ENCODE peak calls at places on chromosomes 1 and 21, in five cellular contexts. D is central memory CD4-positive, alpha-beta T cell; O is heart right ventricle; A is GM03348; M is NCI-H1105. W is an unnamed sample.

GRCh38 chr1:42176902-42177519 is 12.5 kb upstream of the GUCA2A start:
- DNase-seq in D (peak), O (no peak), A (peak), M (peak), W (peak)

GRCh38 chr1:151193856-151194255 is 3.9 kb upstream of the VPS72 start:
- DNase-seq in D (no peak), O (no peak), A (no peak), M (no peak), W (no peak)

GRCh38 chr1:17553970-17554369 is 14.5 kb downstream of the ARHGEF10L start:
- DNase-seq in D (no peak), O (no peak), A (peak), M (no peak), W (no peak)

GRCh38 chr1:181062800-181063428 is 25.6 kb upstream of the IER5 start:
- DNase-seq in D (peak), O (no peak), A (peak), M (no peak), W (no peak)

GRCh38 chr1:100219879-100220278 is 29.8 kb downstream of the DBT start:
- DNase-seq in D (no peak), O (no peak), A (no peak), M (no peak), W (no peak)

GRCh38 chr1:189500777-189501176 is 976.9 kb downstream of the BRINP3 start:
- DNase-seq in D (no peak), O (no peak), A (no peak), M (no peak), W (no peak)

GRCh38 chr1:180249725-180250498 is 19.8 kb downstream of the LHX4 start:
- DNase-seq in D (no peak), O (no peak), A (no peak), M (no peak), W (no peak)

GRCh38 chr21:30769724-30770431 is 14.7 kb upstream of the KRTAP21-1 start:
- DNase-seq in D (no peak), O (no peak), A (no peak), M (no peak), W (no peak)

GRCh38 chr1:219837274-219837993 is 90.9 kb downstream of the SLC30A10 start:
- DNase-seq in D (no peak), O (no peak), A (peak), M (peak), W (peak)

GRCh38 chr1:184524248-184524647 is 137.4 kb downstream of the C1orf21 start:
- DNase-seq in D (no peak), O (no peak), A (no peak), M (no peak), W (no peak)

GRCh38 chr21:44053567-44053966 is 41.5 kb downstream of the TRAPPC10 start:
- DNase-seq in D (no peak), O (no peak), A (no peak), M (no peak), W (no peak)

GRCh38 chr1:51924455-51924854 is 45.9 kb upstream of the NRDC start:
- DNase-seq in D (no peak), O (no peak), A (peak), M (no peak), W (no peak)

GRCh38 chr21:46616656-46617055 is 11.8 kb upstream of the S100B start:
- DNase-seq in D (no peak), O (no peak), A (no peak), M (no peak), W (no peak)

GRCh38 chr1:176919386-176920378 is 244.8 kb downstream of the ASTN1 start:
- DNase-seq in D (no peak), O (no peak), A (no peak), M (no peak), W (no peak)

GRCh38 chr1:186165303-186165702 is 209.8 kb downstream of the TPR start:
- DNase-seq in D (no peak), O (no peak), A (no peak), M (no peak), W (no peak)

GRCh38 chr1:2612591-2613365 is 20.0 kb downstream of the MMEL1 start:
- DNase-seq in D (no peak), O (no peak), A (no peak), M (no peak), W (no peak)

GRCh38 chr21:15682182-15682895 is 47.4 kb upstream of the USP25 start:
- DNase-seq in D (no peak), O (no peak), A (peak), M (no peak), W (no peak)

GRCh38 chr1:13723810-13724209 is 23.8 kb downstream of the PRDM2 start:
- DNase-seq in D (no peak), O (no peak), A (peak), M (no peak), W (no peak)

GRCh38 chr21:15130751-15131150 is 66.0 kb upstream of the NRIP1 start:
- DNase-seq in D (no peak), O (no peak), A (no peak), M (no peak), W (no peak)

GRCh38 chr1:67688526-67689219 is 3.7 kb downstream of the GADD45A start:
- DNase-seq in D (no peak), O (no peak), A (no peak), M (no peak), W (no peak)

GRCh38 chr1:226948480-226948879 is 8.4 kb downstream of the COQ8A start:
- DNase-seq in D (no peak), O (no peak), A (no peak), M (no peak), W (no peak)

GRCh38 chr1:89965203-89965900 is 29.6 kb upstream of the ZNF326 start:
- DNase-seq in D (no peak), O (no peak), A (no peak), M (peak), W (no peak)

GRCh38 chr1:9721606-9722377 is 70.3 kb downstream of the PIK3CD start:
- DNase-seq in D (peak), O (peak), A (peak), M (peak), W (no peak)

GRCh38 chr1:153626929-153627796 is at the start of gene S100A13:
- DNase-seq in D (no peak), O (peak), A (peak), M (peak), W (peak)

GRCh38 chr1:54956726-54957125 is 23.7 kb upstream of the TMEM61 start:
- DNase-seq in D (no peak), O (no peak), A (no peak), M (no peak), W (no peak)

GRCh38 chr1:169240449-169241242 is 127.0 kb downstream of the NME7 start:
- DNase-seq in D (no peak), O (no peak), A (no peak), M (no peak), W (peak)

GRCh38 chr1:39381839-39382238 is 109.6 kb upstream of the BMP8A start:
- DNase-seq in D (no peak), O (peak), A (no peak), M (no peak), W (no peak)

GRCh38 chr1:174160109-174160473 is 771 bp downstream of the RABGAP1L start:
- DNase-seq in D (no peak), O (peak), A (peak), M (no peak), W (no peak)

GRCh38 chr1:226121587-226122400 is 59.3 kb downstream of the H3-3A start:
- DNase-seq in D (peak), O (peak), A (peak), M (peak), W (peak)

GRCh38 chr1:230383425-230383824 is 42.7 kb downstream of the PGBD5 start:
- DNase-seq in D (no peak), O (no peak), A (no peak), M (no peak), W (no peak)

GRCh38 chr21:45443595-45444181 is 38.7 kb downstream of the COL18A1 start:
- DNase-seq in D (no peak), O (peak), A (no peak), M (no peak), W (peak)

W was measured in NCI-H1417.